ENCODE peak calls at places on chromosomes 1 and 21, in eight cellular contexts. C is frontal cortex; P is heart left ventricle; X is iPS DF 19.7; B is hepatic stellate cell; N is H54; R is CD8-positive, alpha-beta T cell; J is colonic mucosa. V is an unnamed sample.

GRCh38 chr1:205061665-205062069 is 18.7 kb downstream of the CNTN2 start:
- DNase-seq in R (peak), X (peak), B (peak), C (peak), N (peak), J (peak), P (peak), V (peak)

GRCh38 chr21:45192332-45192731 is 95.4 kb downstream of the POFUT2 start:
- DNase-seq in R (no peak), B (no peak), J (no peak), X (no peak), P (no peak), C (no peak), N (no peak), V (no peak)

GRCh38 chr1:159821171-159821867 is 5.4 kb upstream of the SLAMF8 start:
- DNase-seq in C (no peak), R (no peak), N (no peak), B (peak), P (no peak), J (no peak), X (no peak), V (no peak)

GRCh38 chr1:192639607-192640368 is 3.8 kb downstream of the RGS13 start:
- DNase-seq in P (no peak), R (no peak), N (peak), C (no peak), X (no peak), J (no peak), B (peak), V (no peak)

GRCh38 chr1:217425528-217425927 is 205.4 kb downstream of the GPATCH2 start:
- DNase-seq in N (no peak), R (no peak), P (no peak), B (no peak), X (no peak), C (no peak), J (no peak), V (no peak)

GRCh38 chr1:186297439-186297838 is 77.6 kb downstream of the TPR start:
- DNase-seq in B (no peak), P (no peak), N (no peak), J (no peak), X (no peak), C (no peak), R (no peak), V (no peak)

GRCh38 chr1:117189109-117189437 is 21.7 kb downstream of the VTCN1 start:
- DNase-seq in P (no peak), N (no peak), C (no peak), X (no peak), R (no peak), B (no peak), J (no peak), V (no peak)

GRCh38 chr1:10668241-10668761 is 128.1 kb downstream of the CASZ1 start:
- DNase-seq in N (no peak), P (no peak), X (no peak), B (no peak), C (peak), J (no peak), R (no peak), V (no peak)

GRCh38 chr1:108199231-108199657 is 899 bp downstream of the SLC25A24 start:
- DNase-seq in P (peak), R (no peak), N (peak), B (peak), C (no peak), X (peak), J (peak), V (no peak)

GRCh38 chr1:32997381-32997891 is 32.8 kb upstream of the RNF19B start:
- DNase-seq in J (no peak), P (no peak), N (peak), R (no peak), X (no peak), C (no peak), B (peak), V (no peak)

GRCh38 chr1:15797614-15798390 is 9.6 kb downstream of the UQCRHL start:
- DNase-seq in C (no peak), R (no peak), P (no peak), J (peak), B (no peak), N (no peak), X (no peak), V (no peak)

GRCh38 chr1:28437260-28437923 is 67.9 kb downstream of the PHACTR4 start:
- DNase-seq in P (no peak), X (no peak), C (no peak), J (peak), B (no peak), R (no peak), N (no peak), V (no peak)

GRCh38 chr1:9294440-9294773 is 1.7 kb downstream of the SPSB1 start:
- DNase-seq in P (no peak), C (no peak), J (no peak), N (no peak), B (peak), R (no peak), X (no peak), V (no peak)